ENCODE peak calls at places on chromosome 21, in nine cellular contexts. Q is transverse colon, B is fibroblast of lung, X is IMR-90, O is tibial nerve, Y is PC-3, W is neuronal stem cell, J is astrocyte, N is GM23338. K is an unnamed sample. For H3K4me1, the result is how much of the 10 kb centered on the place peaks cover.

GRCh38 chr21:38985423-38986378 is 180.0 kb downstream of the ETS2 start:
- DNase-seq in Y (no peak), O (peak), N (no peak), B (peak), Q (peak), W (no peak), X (peak), J (peak), K (peak)

GRCh38 chr21:41196990-41197389 is 29.0 kb downstream of the BACE2 start:
- DNase-seq in B (peak), Q (no peak), W (no peak), O (no peak), N (no peak), J (peak), Y (peak), X (peak), K (no peak)

GRCh38 chr21:26769613-26770188 is 75.5 kb downstream of the ADAMTS1 start:
- DNase-seq in B (peak), Y (peak), Q (no peak), J (no peak), O (peak), N (peak), W (no peak), X (peak), K (no peak)

GRCh38 chr21:34635307-34635706 is 20.4 kb upstream of the RCAN1 start:
- DNase-seq in W (no peak), Q (no peak), B (no peak), J (no peak), Y (no peak), N (peak), O (no peak), X (no peak), K (no peak)

GRCh38 chr21:27372381-27372780 is 405.5 kb upstream of the ADAMTS5 start:
- DNase-seq in Y (no peak), O (no peak), N (no peak), B (no peak), Q (no peak), W (no peak), X (no peak), J (no peak), K (no peak)

GRCh38 chr21:42593007-42593814 is 60.2 kb upstream of the PDE9A start:
- DNase-seq in X (peak), W (peak), O (peak), J (no peak), B (peak), N (peak), Y (peak), Q (peak), K (no peak)

GRCh38 chr21:28776251-28776650 is 216.4 kb downstream of the LTN1 start:
- DNase-seq in X (peak), O (no peak), W (no peak), J (peak), B (peak), Q (no peak), Y (peak), N (no peak), K (no peak)

GRCh38 chr21:29182674-29183073 is 52.2 kb downstream of the MAP3K7CL start:
- DNase-seq in W (no peak), Y (no peak), J (no peak), B (no peak), O (no peak), Q (no peak), X (peak), N (no peak), K (no peak)

GRCh38 chr21:29295066-29295650 is 3.6 kb upstream of the BACH1 start:
- DNase-seq in B (no peak), Q (peak), W (no peak), O (no peak), Y (no peak), J (no peak), X (no peak), N (no peak), K (no peak)

GRCh38 chr21:42358937-42359336 is 7.4 kb downstream of the TFF1 start:
- DNase-seq in O (no peak), Q (no peak), Y (no peak), W (no peak), J (no peak), B (no peak), N (peak), X (no peak), K (no peak)

GRCh38 chr21:44706026-44706705 is 5.2 kb downstream of the TSPEAR start:
- DNase-seq in Y (no peak), Q (no peak), N (peak), O (no peak), X (no peak), J (no peak), B (no peak), W (no peak), K (no peak)

GRCh38 chr21:32593690-32594089 is 8.4 kb upstream of the TCP10L start:
- DNase-seq in W (no peak), X (no peak), Y (no peak), J (no peak), Q (no peak), B (no peak), O (no peak), N (no peak), K (no peak)

GRCh38 chr21:32595431-32595830 is 10.1 kb upstream of the TCP10L start:
- DNase-seq in N (no peak), J (no peak), X (no peak), B (no peak), Q (no peak), Y (no peak), W (no peak), O (no peak), K (no peak)

GRCh38 chr21:32599146-32599925 is 12.8 kb downstream of the CFAP298 start:
- DNase-seq in B (no peak), N (no peak), Q (no peak), X (no peak), W (no peak), J (no peak), Y (no peak), O (no peak), K (no peak)

GRCh38 chr21:32592929-32593502 is 7.7 kb upstream of the TCP10L start:
- DNase-seq in N (no peak), B (no peak), Q (no peak), O (no peak), Y (no peak), W (no peak), X (no peak), J (no peak), K (no peak)

DNA sequence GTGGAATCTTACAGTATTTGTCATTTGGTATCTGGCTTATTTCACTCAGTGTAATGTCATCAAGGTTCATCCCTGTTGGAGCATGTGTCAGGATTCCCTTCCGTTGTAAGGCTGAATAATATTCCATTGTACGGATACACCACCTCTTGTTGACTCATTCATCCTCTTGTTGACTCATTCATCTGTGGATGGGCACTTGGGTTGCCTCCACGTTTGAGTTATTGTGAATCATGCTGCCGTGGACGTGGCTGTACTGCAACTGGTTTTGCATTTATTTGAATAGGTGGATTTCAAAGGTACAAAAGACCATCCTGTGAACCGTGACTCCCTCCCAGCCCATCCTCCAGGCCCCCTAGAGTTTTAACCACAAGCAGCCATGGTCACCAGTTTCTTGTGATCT is 11.9 kb upstream of the TCP10L start:
- DNase-seq in W (no peak), O (no peak), J (peak), B (peak), X (peak), Q (no peak), Y (peak), N (no peak), K (peak)
- H3K27ac ChIP-seq in W (no peak), O (no peak), J (peak), B (no peak), X (no peak), Q (no peak), Y (peak), N (no peak), K (peak)

GRCh38 chr21:17542371-17542992 is 29.6 kb downstream of the CXADR start:
- DNase-seq in O (no peak), Q (no peak), X (no peak), W (no peak), B (peak), Y (no peak), J (peak), N (no peak), K (no peak)
- H3K4me1 ChIP-seq in O (under half), Q (under half), X (under half), W (under half), B (under half), Y (under half), J (under half), N (half or more), K (under half)

GRCh38 chr21:31151682-31152081 is 113.4 kb upstream of the KRTAP19-8 start:
- DNase-seq in W (no peak), B (no peak), X (no peak), Q (no peak), J (no peak), N (no peak), Y (no peak), O (no peak), K (no peak)
- H3K27ac ChIP-seq in W (no peak), B (no peak), X (no peak), Q (no peak), J (no peak), N (no peak), Y (no peak), O (no peak), K (no peak)

DNA sequence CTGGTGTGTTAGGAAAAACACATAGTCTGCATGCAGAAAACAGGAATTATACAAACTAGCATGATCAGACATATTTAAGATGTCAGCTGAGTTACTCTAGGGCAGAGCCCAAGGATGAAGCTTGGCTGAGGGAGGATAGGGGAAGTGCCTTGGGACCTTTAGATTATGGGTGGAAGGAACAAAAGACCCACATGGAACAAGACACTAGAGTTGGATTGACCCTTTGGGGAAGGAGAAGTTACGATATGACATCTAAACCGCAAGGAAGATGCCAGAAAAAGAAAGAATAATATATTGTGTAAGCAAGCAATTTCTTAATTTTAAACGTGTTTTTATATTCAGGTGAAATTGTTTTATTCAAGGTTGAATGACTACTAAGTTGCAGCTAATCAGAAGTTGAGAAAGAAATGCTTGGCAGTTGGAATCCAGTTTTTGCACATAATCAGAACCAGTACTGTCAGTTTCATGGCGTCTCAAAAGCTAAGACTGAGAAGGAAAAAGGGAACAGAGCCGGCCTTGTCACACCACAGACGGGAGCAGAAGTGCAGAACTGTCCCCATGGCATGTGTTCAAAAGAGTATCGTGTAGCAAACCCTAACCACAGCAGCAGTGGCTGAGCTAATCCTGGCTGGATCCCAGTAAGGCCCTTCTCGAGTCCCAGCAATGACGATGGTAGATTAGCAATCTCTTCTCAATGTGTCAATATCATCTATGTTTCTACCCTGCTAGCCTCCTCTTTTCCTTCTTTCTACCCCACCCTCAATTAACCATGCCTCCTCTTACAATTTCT is 31.2 kb upstream of the IFNAR2 start:
- DNase-seq in W (no peak), O (peak), J (peak), Q (peak), N (no peak), B (peak), Y (no peak), X (peak), K (no peak)
- H3K4me1 ChIP-seq in W (under half), O (under half), J (under half), Q (under half), N (under half), B (under half), Y (under half), X (under half), K (under half)

GRCh38 chr21:37225440-37225839 is 41.7 kb downstream of the VPS26C start:
- DNase-seq in N (no peak), Y (no peak), B (no peak), X (no peak), Q (no peak), O (no peak), J (no peak), W (no peak), K (no peak)

GRCh38 chr21:37224861-37225260 is 42.3 kb downstream of the VPS26C start:
- DNase-seq in N (no peak), B (no peak), J (no peak), Y (no peak), O (no peak), W (no peak), Q (no peak), X (no peak), K (no peak)

GRCh38 chr21:37227071-37228002 is 39.8 kb downstream of the VPS26C start:
- DNase-seq in B (no peak), X (no peak), Y (no peak), O (no peak), W (no peak), Q (no peak), N (no peak), J (no peak), K (no peak)

GRCh38 chr21:37228003-37228400 is 39.1 kb downstream of the VPS26C start:
- DNase-seq in J (no peak), O (no peak), Y (no peak), X (no peak), B (no peak), N (no peak), W (no peak), Q (no peak), K (no peak)

DNA sequence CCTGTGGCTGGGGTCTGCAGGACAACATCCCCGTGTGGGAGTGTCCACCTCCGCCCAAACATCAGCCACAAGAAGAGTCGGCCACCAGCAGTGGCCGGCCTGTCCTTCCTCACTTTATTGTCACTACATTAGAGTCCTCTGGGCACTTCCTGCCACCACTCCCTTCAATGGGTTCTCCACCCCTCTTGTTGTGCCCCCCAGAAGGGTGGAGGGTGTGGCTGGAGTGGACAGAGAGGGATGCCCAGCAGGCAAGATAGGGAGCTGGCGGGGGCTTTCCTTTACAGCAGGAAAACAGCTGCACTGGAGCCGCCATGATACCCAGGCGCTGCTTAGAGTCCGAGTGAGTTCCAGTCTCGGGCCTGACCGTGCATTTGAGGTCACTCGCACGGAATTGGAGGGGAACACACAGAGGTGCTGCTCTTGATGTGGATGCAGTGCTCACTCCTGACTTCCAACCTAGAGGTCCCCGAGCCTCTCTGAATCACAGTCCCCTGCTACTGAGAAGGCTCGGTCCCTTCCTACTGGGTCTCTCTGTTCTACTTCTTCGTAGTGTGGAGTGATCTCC is 40.7 kb downstream of the VPS26C start:
- DNase-seq in J (no peak), B (no peak), W (no peak), Y (no peak), Q (no peak), X (no peak), N (no peak), O (no peak), K (no peak)
- H3K27ac ChIP-seq in J (no peak), B (no peak), W (no peak), Y (no peak), Q (no peak), X (no peak), N (no peak), O (no peak), K (no peak)